ENCODE peak calls at places on chromosome 1, in five cellular contexts. M, S, I, E and R are unnamed samples.
A peak's percentile ranks its signal among the peaks of the same experiment; 100 is the strongest.

GRCh38 chr1:99571092-99571734 is 74.7 kb upstream of the PALMD start:
- DNase-seq in M (no peak), S (no peak), I (no peak), E (no peak), R (no peak)

GRCh38 chr1:8533124-8533523 is 215.2 kb downstream of the SLC45A1 start:
- DNase-seq in M (no peak), S (no peak), I (no peak), E (no peak), R (no peak)

GRCh38 chr1:173267453-173267945 is 60.4 kb upstream of the TNFSF4 start:
- DNase-seq in M (no peak), S (no peak), I (peak; percentile 66), E (no peak), R (no peak)

GRCh38 chr1:156001682-156002171 is 19.0 kb downstream of the SSR2 start:
- DNase-seq in M (no peak), S (no peak), I (no peak), E (no peak), R (peak; percentile 62)

GRCh38 chr1:239982762-239983161 is 108.9 kb upstream of the FMN2 start:
- DNase-seq in M (no peak), S (no peak), I (no peak), E (no peak), R (no peak)

GRCh38 chr1:175133693-175134435 is 58.7 kb downstream of the KIAA0040 start:
- DNase-seq in M (no peak), S (no peak), I (no peak), E (no peak), R (no peak)

GRCh38 chr1:8423702-8424538 is 106.0 kb downstream of the SLC45A1 start:
- DNase-seq in M (peak; percentile 85), S (peak; percentile 81), I (peak; percentile 65), E (peak; percentile 73), R (peak; percentile 60)

GRCh38 chr1:104702731-104703130 is 953.0 kb downstream of the AMY1C start:
- DNase-seq in M (no peak), S (no peak), I (no peak), E (no peak), R (no peak)

GRCh38 chr1:199403421-199404116 is 623.9 kb upstream of the NR5A2 start:
- DNase-seq in M (no peak), S (no peak), I (peak; percentile 85), E (no peak), R (no peak)

GRCh38 chr1:219847215-219847855 is 81.0 kb downstream of the SLC30A10 start:
- DNase-seq in M (peak; percentile 12), S (no peak), I (no peak), E (peak; percentile 55), R (peak; percentile 77)

GRCh38 chr1:241998412-241998921 is 431 bp downstream of the MAP1LC3C start:
- DNase-seq in M (peak; percentile 77), S (peak; percentile 77), I (peak; percentile 73), E (peak; percentile 66), R (peak; percentile 88)

GRCh38 chr1:9481048-9481447 is 58.2 kb upstream of the SLC25A33 start:
- DNase-seq in M (no peak), S (no peak), I (no peak), E (no peak), R (no peak)

GRCh38 chr1:24410750-24411149 is 2.8 kb downstream of the STPG1 start:
- DNase-seq in M (no peak), S (no peak), I (no peak), E (no peak), R (no peak)

DNA sequence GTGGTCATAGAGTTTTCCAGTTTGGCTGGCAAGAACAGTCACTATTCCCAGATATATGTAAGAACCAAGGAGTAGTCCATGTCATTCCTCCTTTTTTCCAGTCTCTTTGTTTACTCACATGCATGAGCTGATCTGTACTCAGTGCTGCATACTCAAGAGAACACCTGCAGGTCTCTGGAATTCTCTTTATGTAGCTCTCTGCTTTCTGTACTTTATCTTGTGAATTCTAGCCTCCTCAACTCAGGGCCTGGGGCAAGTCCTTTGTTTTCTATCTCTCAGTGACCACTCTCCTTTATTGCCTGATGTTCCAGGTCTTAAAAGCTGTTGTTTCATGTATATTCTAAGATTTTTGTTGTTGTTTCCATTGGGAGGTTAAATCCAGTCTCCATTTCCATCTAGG is 478.9 kb downstream of the DPYD start:
- DNase-seq in M (no peak), S (no peak), I (no peak), E (no peak), R (no peak)
- H3K4me1 ChIP-seq in M (no peaks in the 10 kb centered on the region), S (no peaks in the 10 kb centered on the region), I (no peaks in the 10 kb centered on the region), E (no peaks in the 10 kb centered on the region), R (no peaks in the 10 kb centered on the region)

GRCh38 chr1:31714442-31715096 is 10.8 kb upstream of the COL16A1 start:
- DNase-seq in M (peak; percentile 89), S (peak; percentile 95), I (peak; percentile 49), E (peak; percentile 79), R (peak; percentile 66)
- TF ChIP-seq CTCF in M (peak; percentile 51), S (no peak), I (peak; percentile 47), E (no peak), R (no peak)

GRCh38 chr1:237124856-237125462 is 83.0 kb downstream of the RYR2 start:
- DNase-seq in M (peak; percentile 32), S (no peak), I (no peak), E (no peak), R (no peak)

GRCh38 chr1:237115035-237115434 is 73.1 kb downstream of the RYR2 start:
- DNase-seq in M (no peak), S (no peak), I (no peak), E (no peak), R (no peak)

GRCh38 chr1:237119091-237119490 is 77.1 kb downstream of the RYR2 start:
- DNase-seq in M (no peak), S (no peak), I (no peak), E (no peak), R (no peak)

GRCh38 chr1:237126180-237126579 is 84.2 kb downstream of the RYR2 start:
- DNase-seq in M (no peak), S (no peak), I (no peak), E (no peak), R (no peak)

DNA sequence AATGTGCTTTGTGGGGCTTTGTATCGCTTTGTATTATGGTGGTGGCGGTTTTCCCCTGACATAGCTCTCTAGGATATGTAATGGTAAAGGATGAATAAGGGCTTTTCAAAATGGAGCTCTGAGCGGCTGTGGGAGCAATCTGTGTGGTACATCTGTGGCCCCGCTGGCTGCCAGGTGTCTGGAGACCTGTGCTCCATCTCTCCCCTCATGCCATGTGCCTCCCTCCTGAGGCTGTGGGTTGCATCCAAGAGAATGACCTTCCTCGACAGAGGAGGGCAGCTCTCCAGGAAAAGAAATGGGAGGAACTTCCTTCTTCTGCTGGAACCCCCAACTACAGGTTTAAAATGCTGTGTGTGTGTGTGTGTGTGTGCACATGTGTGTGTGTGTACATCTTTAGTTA is 78.7 kb downstream of the RYR2 start:
- DNase-seq in M (no peak), S (no peak), I (no peak), E (no peak), R (no peak)
- H3K4me1 ChIP-seq in M (no peaks in the 10 kb centered on the region), S (no peaks in the 10 kb centered on the region), I (no peaks in the 10 kb centered on the region), E (no peaks in the 10 kb centered on the region), R (no peaks in the 10 kb centered on the region)

DNA sequence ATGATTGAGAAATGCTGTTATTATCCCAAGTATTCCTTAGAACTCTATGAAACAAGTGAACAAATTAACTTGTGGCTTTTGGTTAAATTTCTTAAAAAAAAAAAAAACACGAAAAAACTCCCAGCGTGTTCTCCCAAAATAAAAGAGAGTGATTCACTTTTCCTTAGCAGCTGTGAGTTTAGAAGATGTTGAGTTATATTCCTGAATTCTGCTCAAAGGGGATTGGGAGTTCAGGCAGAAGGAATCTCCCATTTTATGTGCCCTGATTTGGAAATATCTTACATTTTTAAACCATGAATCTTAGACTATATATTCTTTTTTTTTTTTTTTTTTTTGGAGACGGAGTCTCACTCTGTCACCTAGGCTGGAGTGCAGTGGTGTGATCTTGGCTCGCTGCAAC is 34.3 kb downstream of the SMG7 start:
- DNase-seq in M (no peak), S (no peak), I (peak; percentile 47), E (no peak), R (no peak)
- TF ChIP-seq CTCF in M (no peak), S (no peak), I (no peak), E (no peak), R (no peak)

GRCh38 chr1:208165659-208166058 is 78.5 kb downstream of the PLXNA2 start:
- DNase-seq in M (no peak), S (peak; percentile 46), I (peak; percentile 5), E (no peak), R (no peak)

GRCh38 chr1:208162903-208163302 is 81.3 kb downstream of the PLXNA2 start:
- DNase-seq in M (no peak), S (peak; percentile 70), I (no peak), E (no peak), R (peak; percentile 65)

GRCh38 chr1:208166340-208167138 is 77.6 kb downstream of the PLXNA2 start:
- DNase-seq in M (no peak), S (peak; percentile 11), I (no peak), E (no peak), R (no peak)

GRCh38 chr1:208163542-208163941 is 80.6 kb downstream of the PLXNA2 start:
- DNase-seq in M (no peak), S (no peak), I (no peak), E (no peak), R (no peak)

GRCh38 chr1:208164609-208165008 is 79.6 kb downstream of the PLXNA2 start:
- DNase-seq in M (no peak), S (peak; percentile 66), I (no peak), E (no peak), R (no peak)
- H3K4me1 ChIP-seq in M (peaks cover 40% of the 10 kb centered on the region), S (peaks cover 26% of the 10 kb centered on the region), I (peaks cover 16% of the 10 kb centered on the region), E (peaks cover 18% of the 10 kb centered on the region), R (peaks cover 13% of the 10 kb centered on the region)